ENCODE peak calls at places on chromosomes 6 and 20, in eight cellular contexts. U is PC-9; P is A549; Z is CD8-positive, alpha-beta T cell; X is H1; L is spleen; R is BE2C; G is naive thymus-derived CD4-positive, alpha-beta T cell. K is an unnamed sample.
A peak's percentile ranks its signal among the peaks of the same experiment; 100 is the strongest.

GRCh38 chr20:6045566-6045965 is 8.3 kb downstream of the LRRN4 start:
- DNase-seq in U (no peak), X (no peak), G (no peak), L (no peak), P (no peak), Z (no peak), R (no peak), K (peak; percentile 84)

GRCh38 chr20:4371623-4372246 is 350.0 kb upstream of the PRND start:
- DNase-seq in X (no peak), R (no peak), G (no peak), Z (no peak), P (no peak), U (no peak), L (no peak), K (no peak)

GRCh38 chr6:82144007-82144851 is 103.3 kb downstream of the IBTK start:
- DNase-seq in G (no peak), L (no peak), P (peak; percentile 47), R (peak; percentile 43), Z (no peak), U (peak; percentile 17), X (no peak), K (peak; percentile 98)

GRCh38 chr20:15012551-15012950 is 675.1 kb upstream of the FLRT3 start:
- DNase-seq in P (no peak), U (no peak), R (peak; percentile 85), X (no peak), L (no peak), G (no peak), Z (no peak), K (no peak)

GRCh38 chr20:62587757-62588402 is 54.4 kb upstream of the SLCO4A1 start:
- DNase-seq in G (no peak), X (no peak), R (no peak), P (no peak), L (no peak), U (no peak), Z (no peak), K (no peak)

GRCh38 chr6:143112084-143112768 is 51.5 kb downstream of the AIG1 start:
- DNase-seq in L (no peak), P (no peak), G (no peak), U (no peak), Z (no peak), R (no peak), X (no peak), K (no peak)

GRCh38 chr6:52392944-52393343 is 27.2 kb upstream of the EFHC1 start:
- DNase-seq in Z (no peak), R (no peak), G (peak; percentile 37), L (no peak), P (no peak), U (no peak), X (no peak), K (peak; percentile 51)

GRCh38 chr6:104566411-104566810 is 293.3 kb downstream of the HACE1 start:
- DNase-seq in P (no peak), U (peak; percentile 11), X (no peak), Z (no peak), G (no peak), L (no peak), R (no peak), K (no peak)

GRCh38 chr6:141265748-141266647 is 866.7 kb upstream of the GJE1 start:
- DNase-seq in U (no peak), L (no peak), G (no peak), R (no peak), P (no peak), X (no peak), Z (no peak), K (no peak)

GRCh38 chr6:8736046-8736877 is 300.9 kb upstream of the SLC35B3 start:
- DNase-seq in Z (no peak), G (no peak), X (no peak), U (no peak), R (no peak), P (no peak), L (no peak), K (no peak)

GRCh38 chr6:9496837-9497236 is 918.0 kb downstream of the TFAP2A start:
- DNase-seq in R (no peak), Z (no peak), U (no peak), L (no peak), X (no peak), G (no peak), P (no peak), K (no peak)

GRCh38 chr6:118893095-118893881 is 664 bp upstream of the ASF1A start:
- DNase-seq in X (no peak), R (no peak), U (no peak), Z (peak; percentile 49), L (no peak), P (no peak), G (peak; percentile 74), K (peak; percentile 84)

GRCh38 chr6:23454090-23454998 is 671.7 kb upstream of the NRSN1 start:
- DNase-seq in P (no peak), U (no peak), Z (no peak), G (no peak), L (no peak), X (no peak), R (no peak), K (peak; percentile 9)

GRCh38 chr20:4076671-4077070 is 61.3 kb upstream of the RNF24 start:
- DNase-seq in G (no peak), Z (no peak), P (no peak), X (no peak), U (peak; percentile 29), R (no peak), L (no peak), K (peak; percentile 90)

GRCh38 chr6:110738899-110739365 is 76.3 kb downstream of the CDK19 start:
- DNase-seq in P (no peak), G (no peak), R (no peak), Z (no peak), U (no peak), L (no peak), X (no peak), K (no peak)

GRCh38 chr20:15616626-15617025 is 956.6 kb downstream of the KIF16B start:
- DNase-seq in L (no peak), Z (no peak), P (no peak), R (no peak), X (no peak), G (no peak), U (no peak), K (no peak)

GRCh38 chr20:18524646-18525045 is 16.9 kb downstream of the SEC23B start:
- DNase-seq in Z (no peak), P (no peak), X (no peak), G (no peak), R (no peak), L (no peak), U (peak; percentile 63), K (peak; percentile 30)

GRCh38 chr6:137181876-137182653 is 8.6 kb upstream of the IL22RA2 start:
- DNase-seq in P (no peak), Z (no peak), R (no peak), L (no peak), X (no peak), U (no peak), G (no peak), K (no peak)
- H3K9me3 ChIP-seq in P (peaks cover 11% of the 10 kb centered on the region), Z (no peaks in the 10 kb centered on the region), R (peaks cover 4% of the 10 kb centered on the region), L (peaks cover 44% of the 10 kb centered on the region), X (peaks cover 71% of the 10 kb centered on the region), U (peaks cover 44% of the 10 kb centered on the region), G (no peaks in the 10 kb centered on the region), K (peaks cover 78% of the 10 kb centered on the region)

DNA sequence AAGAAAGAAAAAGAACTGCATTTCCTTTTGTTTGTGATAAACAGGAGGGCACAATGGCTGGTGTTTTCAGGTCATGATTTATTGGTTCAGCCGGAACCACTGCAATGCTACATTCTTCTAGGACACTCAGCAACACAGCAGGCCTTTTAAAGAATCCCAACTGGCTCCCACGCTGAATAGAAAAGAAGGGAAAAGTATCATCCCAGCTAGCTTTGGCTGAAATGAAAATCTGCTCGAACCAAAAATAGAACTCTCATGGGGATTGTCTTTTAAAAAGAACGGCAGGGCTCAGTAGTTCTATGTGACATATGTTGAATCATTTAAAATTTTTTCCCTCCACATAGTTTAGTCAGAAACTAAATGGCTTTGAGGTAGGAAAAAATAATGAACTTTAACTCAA is 387.9 kb downstream of the BTBD3 start:
- DNase-seq in U (no peak), R (no peak), G (no peak), L (no peak), P (no peak), Z (no peak), X (no peak), K (no peak)
- H3K9me3 ChIP-seq in U (no peaks in the 10 kb centered on the region), R (peaks cover 2% of the 10 kb centered on the region), G (no peaks in the 10 kb centered on the region), L (no peaks in the 10 kb centered on the region), P (peaks cover 2% of the 10 kb centered on the region), Z (no peaks in the 10 kb centered on the region), X (peaks cover 6% of the 10 kb centered on the region), K (peaks cover 20% of the 10 kb centered on the region)

GRCh38 chr20:39632176-39632575 is 670.0 kb downstream of the DHX35 start:
- DNase-seq in L (no peak), R (no peak), P (no peak), U (no peak), Z (no peak), X (no peak), G (no peak), K (no peak)

GRCh38 chr20:39630215-39630614 is 668.1 kb downstream of the DHX35 start:
- DNase-seq in R (peak; percentile 56), U (no peak), Z (no peak), L (no peak), P (no peak), G (no peak), X (no peak), K (no peak)

GRCh38 chr20:39631557-39631956 is 669.4 kb downstream of the DHX35 start:
- DNase-seq in R (no peak), U (no peak), Z (no peak), L (no peak), G (no peak), P (no peak), X (no peak), K (no peak)

GRCh38 chr20:39633689-39634088 is 671.5 kb downstream of the DHX35 start:
- DNase-seq in P (no peak), R (no peak), L (no peak), U (no peak), G (no peak), X (no peak), Z (no peak), K (no peak)

GRCh38 chr20:39632757-39633156 is 670.6 kb downstream of the DHX35 start:
- DNase-seq in Z (no peak), P (no peak), G (no peak), L (no peak), X (no peak), R (no peak), U (no peak), K (no peak)
- H3K9me3 ChIP-seq in Z (no peaks in the 10 kb centered on the region), P (no peaks in the 10 kb centered on the region), G (no peaks in the 10 kb centered on the region), L (no peaks in the 10 kb centered on the region), X (no peaks in the 10 kb centered on the region), R (no peaks in the 10 kb centered on the region), U (no peaks in the 10 kb centered on the region), K (no peaks in the 10 kb centered on the region)

GRCh38 chr6:38696345-38696744 is 6.6 kb downstream of the GLO1 start:
- DNase-seq in L (no peak), P (no peak), R (no peak), U (no peak), G (no peak), X (no peak), Z (no peak), K (no peak)

GRCh38 chr6:38695227-38695900 is 7.6 kb downstream of the GLO1 start:
- DNase-seq in P (no peak), L (no peak), U (no peak), G (no peak), R (no peak), X (no peak), Z (no peak), K (no peak)

GRCh38 chr6:38701551-38701950 is 1.4 kb downstream of the GLO1 start:
- DNase-seq in G (no peak), U (no peak), P (no peak), X (no peak), L (no peak), R (no peak), Z (no peak), K (peak; percentile 15)

GRCh38 chr6:38695933-38696332 is 7.0 kb downstream of the GLO1 start:
- DNase-seq in G (no peak), Z (no peak), P (no peak), U (no peak), R (no peak), X (no peak), L (no peak), K (no peak)

GRCh38 chr6:38697846-38698245 is 5.1 kb downstream of the GLO1 start:
- DNase-seq in G (no peak), X (no peak), L (no peak), U (no peak), Z (no peak), P (no peak), R (no peak), K (no peak)
- H3K9me3 ChIP-seq in G (no peaks in the 10 kb centered on the region), X (peaks cover 6% of the 10 kb centered on the region), L (peaks cover 10% of the 10 kb centered on the region), U (no peaks in the 10 kb centered on the region), Z (peaks cover 4% of the 10 kb centered on the region), P (no peaks in the 10 kb centered on the region), R (no peaks in the 10 kb centered on the region), K (peaks cover 4% of the 10 kb centered on the region)

K was measured in mesenchymal stem cell.